ENCODE peak calls at places on chromosomes 4 and X, in ten cellular contexts. Z is cardiac fibroblast; P is fibroblast of pulmonary artery; M is ascending aorta; H is CD8-positive, alpha-beta T cell; V is IMR-90; N is mammary epithelial cell; O is heart right ventricle; C is astrocyte of the spinal cord; Y is brain microvascular endothelial cell. R is an unnamed sample.

GRCh38 chr4:79913581-79913980 is 159.4 kb downstream of the ANTXR2 start:
- DNase-seq in H (no peak), M (no peak), P (peak), O (no peak), V (peak), Y (peak), Z (peak), C (peak), N (peak), R (peak)

GRCh38 chr4:46389301-46389761 is 597 bp downstream of the GABRA2 start:
- DNase-seq in C (peak), V (no peak), N (peak), Z (peak), P (peak), O (no peak), Y (no peak), M (no peak), H (no peak), R (no peak)

GRCh38 chr4:15149842-15150592 is 147.7 kb downstream of the CPEB2 start:
- DNase-seq in V (peak), P (peak), Y (peak), O (peak), Z (peak), M (peak), N (peak), H (no peak), C (peak), R (peak)

GRCh38 chrX:69539437-69539836 is 35.3 kb downstream of the NALF2 start:
- DNase-seq in P (no peak), Y (no peak), O (no peak), H (no peak), M (no peak), C (no peak), Z (no peak), N (no peak), V (no peak), R (no peak)

GRCh38 chr4:41430796-41431195 is 107.2 kb upstream of the LIMCH1 start:
- DNase-seq in M (no peak), P (no peak), H (no peak), Y (no peak), V (no peak), Z (peak), N (no peak), C (no peak), O (no peak), R (no peak)

GRCh38 chr4:15286041-15286440 is 141.8 kb upstream of the C1QTNF7 start:
- DNase-seq in M (no peak), Z (no peak), N (no peak), C (no peak), V (no peak), H (no peak), P (no peak), Y (no peak), O (no peak), R (no peak)

GRCh38 chrX:10904220-10904619 is 206.9 kb upstream of the HCCS start:
- DNase-seq in P (peak), C (peak), O (no peak), H (no peak), Z (no peak), M (no peak), N (no peak), Y (no peak), V (peak), R (peak)

GRCh38 chr4:95165926-95166524 is 382.7 kb downstream of the UNC5C start:
- DNase-seq in V (peak), Z (peak), Y (peak), H (peak), P (peak), M (no peak), C (peak), O (no peak), N (peak), R (peak)

GRCh38 chrX:43655151-43655676 is 885 bp upstream of the MAOA start:
- DNase-seq in P (peak), Z (peak), V (peak), O (peak), C (peak), H (peak), Y (peak), M (peak), N (peak), R (no peak)

GRCh38 chr4:170743633-170744032 is 653.9 kb upstream of the AADAT start:
- DNase-seq in C (no peak), Y (no peak), Z (no peak), M (no peak), N (no peak), H (no peak), O (no peak), P (no peak), V (no peak), R (no peak)

GRCh38 chrX:55201930-55202579 is 18.1 kb upstream of the PAGE5 start:
- DNase-seq in H (no peak), Z (peak), N (no peak), M (no peak), Y (no peak), P (peak), V (no peak), C (no peak), O (no peak), R (no peak)

GRCh38 chr4:124322234-124322831 is 390.2 kb downstream of the ANKRD50 start:
- DNase-seq in O (no peak), N (peak), M (no peak), C (peak), H (no peak), V (peak), P (peak), Y (no peak), Z (peak), R (peak)

GRCh38 chrX:24025741-24026402 is 1.1 kb downstream of the KLHL15 start:
- DNase-seq in O (no peak), N (peak), Z (peak), Y (peak), M (peak), P (peak), V (peak), H (no peak), C (peak), R (peak)

GRCh38 chr4:120052840-120053239 is 13.8 kb downstream of the MAD2L1 start:
- DNase-seq in Z (peak), C (peak), H (no peak), V (peak), P (peak), O (peak), M (peak), Y (peak), N (peak), R (peak)

GRCh38 chr4:118968006-118968405 is 79.4 kb downstream of the SYNPO2 start:
- DNase-seq in N (peak), C (peak), M (peak), H (no peak), Y (peak), O (no peak), Z (peak), P (peak), V (peak), R (peak)

GRCh38 chrX:55142206-55142918 is 53.5 kb downstream of the PAGE2 start:
- DNase-seq in N (no peak), Z (no peak), V (no peak), C (no peak), Y (no peak), P (no peak), O (no peak), M (no peak), H (no peak), R (no peak)

GRCh38 chr4:173935622-173936405 is 347.7 kb downstream of the FBXO8 start:
- DNase-seq in M (no peak), Z (peak), P (peak), O (no peak), H (no peak), V (peak), N (no peak), Y (no peak), C (no peak), R (no peak)

GRCh38 chr4:147548251-147548650 is 67.4 kb downstream of the EDNRA start:
- DNase-seq in N (no peak), P (no peak), Z (no peak), H (no peak), V (peak), C (no peak), M (no peak), Y (no peak), O (no peak), R (no peak)

GRCh38 chr4:166282081-166282770 is 409.2 kb downstream of the TLL1 start:
- DNase-seq in Y (no peak), P (peak), O (no peak), M (no peak), N (peak), V (no peak), Z (no peak), C (no peak), H (no peak), R (no peak)

GRCh38 chr4:2733001-2733843 is 22.9 kb downstream of the TNIP2 start:
- DNase-seq in O (no peak), Y (no peak), H (no peak), P (no peak), C (no peak), M (no peak), Z (no peak), V (no peak), N (no peak), R (no peak)

GRCh38 chr4:15805583-15806517 is 27.7 kb downstream of the CD38 start:
- DNase-seq in V (peak), P (peak), Y (peak), Z (peak), N (peak), C (peak), H (peak), M (no peak), O (no peak), R (peak)

GRCh38 chrX:133412665-133413064 is 2.6 kb downstream of the GPC4 start:
- DNase-seq in O (no peak), Y (no peak), M (no peak), N (no peak), Z (no peak), P (no peak), C (no peak), H (no peak), V (no peak), R (no peak)
- H3K4me3 ChIP-seq in O (no peak), Y (no peak), M (no peak), N (no peak), Z (no peak), P (no peak), C (peak), H (no peak), V (no peak), R (peak)

GRCh38 chr4:76716020-76716419 is 181.9 kb downstream of the SOWAHB start:
- DNase-seq in P (no peak), O (no peak), H (no peak), V (no peak), Y (no peak), Z (no peak), M (no peak), C (no peak), N (no peak), R (no peak)

GRCh38 chr4:76717431-76717830 is 180.5 kb downstream of the SOWAHB start:
- DNase-seq in H (no peak), Z (no peak), P (no peak), N (no peak), Y (no peak), C (no peak), V (no peak), M (no peak), O (no peak), R (no peak)

GRCh38 chr4:76718021-76718420 is 179.9 kb downstream of the SOWAHB start:
- DNase-seq in Y (no peak), H (no peak), P (no peak), Z (no peak), V (no peak), C (no peak), N (no peak), O (no peak), M (no peak), R (no peak)

GRCh38 chr4:76716658-76717057 is 181.3 kb downstream of the SOWAHB start:
- DNase-seq in Y (no peak), C (no peak), P (no peak), H (no peak), M (no peak), N (no peak), V (no peak), O (no peak), Z (no peak), R (no peak)

DNA sequence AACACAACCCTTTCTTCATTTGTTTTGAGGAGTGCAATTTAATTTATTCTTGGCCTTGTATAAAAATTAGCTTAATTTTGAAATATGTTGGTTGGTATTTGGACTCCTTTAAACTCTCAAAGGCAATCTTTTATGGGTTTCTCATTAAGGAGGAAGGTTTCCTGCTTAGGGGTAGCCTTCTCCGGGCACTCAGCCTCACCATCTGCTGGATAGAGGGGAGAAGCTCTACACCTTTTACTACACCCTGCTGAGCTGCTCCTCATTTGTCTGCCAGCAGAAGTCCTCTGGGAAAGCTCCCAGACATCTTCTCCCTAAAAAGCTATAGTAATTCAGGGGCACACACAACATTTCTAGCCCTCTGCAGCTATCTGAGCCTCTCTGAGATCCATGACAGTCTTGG is 179.1 kb downstream of the SOWAHB start:
- DNase-seq in P (no peak), O (no peak), V (no peak), Y (no peak), H (no peak), C (no peak), Z (no peak), N (no peak), M (no peak), R (no peak)
- TF ChIP-seq CTCF in P (no peak), O (no peak), V (no peak), Y (no peak), H (no peak), C (no peak), Z (no peak), N (no peak), M (no peak), R (no peak)

DNA sequence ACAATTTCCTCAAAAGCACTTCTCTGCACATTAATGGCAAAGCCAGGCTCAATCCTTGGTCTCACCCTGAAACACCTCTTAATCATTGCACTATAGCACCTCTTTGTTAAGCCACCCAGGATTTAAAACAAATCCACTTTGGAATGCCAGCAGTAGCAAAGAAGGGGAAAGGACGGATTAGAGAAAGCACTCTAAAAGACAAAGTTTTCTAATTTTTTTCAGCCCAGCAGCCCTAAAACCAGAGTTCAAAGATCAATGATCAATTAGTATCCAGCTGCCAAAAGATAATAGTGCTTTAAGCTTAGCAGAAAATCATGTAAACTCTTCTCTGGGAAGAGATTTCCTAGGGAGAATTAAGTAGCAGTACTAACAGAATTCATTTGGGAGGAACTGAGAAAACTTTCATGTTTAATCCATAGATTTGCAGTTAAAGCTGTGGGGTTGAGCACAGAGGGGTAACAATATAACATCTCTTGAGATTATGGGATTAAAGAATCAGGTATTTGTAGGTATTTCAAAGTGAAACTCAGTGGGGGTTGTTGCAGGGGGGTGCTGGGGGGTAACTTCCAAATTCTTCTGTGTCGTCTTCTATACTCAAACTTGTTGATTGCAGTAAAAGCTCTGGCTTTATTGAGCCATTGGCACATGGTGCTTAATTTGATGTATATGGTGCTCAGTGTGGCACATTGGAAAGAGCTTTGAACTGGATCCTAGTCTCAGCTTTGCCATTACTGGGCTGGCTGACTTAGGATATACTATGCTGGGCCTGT is 61.8 kb downstream of the LRRC66 start:
- DNase-seq in Y (no peak), V (no peak), P (no peak), M (no peak), H (no peak), C (no peak), Z (no peak), O (no peak), N (no peak), R (no peak)
- H3K4me3 ChIP-seq in Y (no peak), V (no peak), P (no peak), M (no peak), H (no peak), C (no peak), Z (no peak), O (no peak), N (no peak), R (no peak)

GRCh38 chr4:66169341-66169740 is 499.1 kb upstream of the EPHA5 start:
- DNase-seq in H (no peak), Y (peak), N (peak), M (no peak), C (peak), P (peak), V (no peak), O (no peak), Z (peak), R (peak)
- TF ChIP-seq CTCF in H (no peak), Y (peak), N (no peak), M (no peak), C (peak), P (peak), V (no peak), O (no peak), Z (peak), R (peak)

R was measured in astrocyte of the cerebellum.